ENCODE peak calls at places on chromosomes 13 and 19, in eight cellular contexts. N, R, H, Y, P, B, D and X are unnamed samples.
A peak's percentile ranks its signal among the peaks of the same experiment; 100 is the strongest.

GRCh38 chr13:95740921-95741320 is 64.0 kb downstream of the DNAJC3 start:
- DNase-seq in N (no peak), R (no peak), P (no peak), B (no peak), D (no peak), Y (no peak), H (peak; percentile 12), X (no peak)

GRCh38 chr19:48962029-48962848 is 2.9 kb upstream of the FTL start:
- DNase-seq in Y (peak; percentile 63), R (no peak), H (peak; percentile 54), B (peak; percentile 39), D (no peak), P (peak; percentile 67), N (no peak), X (no peak)

GRCh38 chr13:46672338-46673090 is 119.5 kb downstream of the LRCH1 start:
- DNase-seq in D (no peak), H (no peak), N (no peak), P (no peak), B (no peak), Y (no peak), R (no peak), X (no peak)

GRCh38 chr13:91228083-91228482 is 119.4 kb upstream of the MIR17HG start:
- DNase-seq in P (no peak), D (no peak), N (no peak), Y (no peak), H (no peak), B (no peak), R (no peak), X (no peak)

GRCh38 chr19:18710186-18710585 is 26.7 kb downstream of the CRTC1 start:
- DNase-seq in P (no peak), R (no peak), H (no peak), Y (no peak), N (no peak), D (no peak), B (no peak), X (no peak)

GRCh38 chr13:97629601-97630272 is 195.8 kb downstream of the RAP2A start:
- DNase-seq in H (no peak), R (no peak), Y (no peak), D (no peak), P (no peak), N (no peak), B (no peak), X (no peak)

GRCh38 chr19:14112809-14113385 is 4.7 kb downstream of the PRKACA start:
- DNase-seq in R (no peak), H (peak; percentile 52), B (no peak), P (peak; percentile 74), N (no peak), D (no peak), Y (no peak), X (no peak)

GRCh38 chr13:93450761-93451160 is 224.2 kb downstream of the GPC6 start:
- DNase-seq in H (no peak), P (no peak), N (no peak), B (no peak), R (no peak), Y (no peak), D (no peak), X (no peak)

GRCh38 chr19:5240011-5240410 is 100.6 kb downstream of the PTPRS start:
- DNase-seq in N (no peak), R (no peak), P (no peak), H (no peak), D (no peak), B (no peak), Y (no peak), X (no peak)

GRCh38 chr19:46830864-46831263 is 19.8 kb downstream of the AP2S1 start:
- DNase-seq in H (no peak), D (no peak), P (no peak), Y (no peak), B (no peak), R (no peak), N (no peak), X (no peak)

GRCh38 chr19:40503300-40503699 is 36.5 kb downstream of the SPTBN4 start:
- DNase-seq in D (no peak), Y (no peak), H (no peak), R (no peak), N (peak; percentile 3), P (no peak), B (no peak), X (no peak)

GRCh38 chr13:75263741-75264407 is 218.1 kb downstream of the TBC1D4 start:
- DNase-seq in P (no peak), N (no peak), D (peak; percentile 15), H (peak; percentile 52), B (no peak), R (no peak), Y (no peak), X (no peak)